ENCODE peak calls at places on chromosomes 13 and 19, in seven cellular contexts. B is keratinocyte, H is neural progenitor cell, E is SK-N-SH, R is GM23248, Y is fibroblast of lung, A is mesendoderm. O is an unnamed sample. For H3K79me2, the result is how much of the 10 kb centered on the place peaks cover.

GRCh38 chr13:53138369-53139036 is 109.9 kb downstream of the OLFM4 start:
- DNase-seq in B (no peak), H (no peak), E (no peak), R (peak), Y (no peak), A (peak), O (no peak)

GRCh38 chr19:29861575-29861974 is 49.8 kb downstream of the CCNE1 start:
- DNase-seq in B (no peak), H (no peak), E (no peak), R (no peak), Y (no peak), A (no peak), O (no peak)

GRCh38 chr19:12995596-12996541 is 594 bp downstream of the NFIX start:
- DNase-seq in B (no peak), H (no peak), E (peak), R (peak), Y (no peak), A (no peak), O (no peak)

GRCh38 chr13:42334329-42334706 is 62.4 kb downstream of the AKAP11 start:
- DNase-seq in B (no peak), H (no peak), E (no peak), R (no peak), Y (no peak), A (no peak), O (no peak)

GRCh38 chr13:78675112-78675511 is 16.2 kb upstream of the OBI1 start:
- DNase-seq in B (no peak), H (no peak), E (no peak), R (no peak), Y (no peak), A (no peak), O (no peak)

GRCh38 chr19:15841875-15842569 is 26.6 kb upstream of the OR10H1 start:
- DNase-seq in B (no peak), H (no peak), E (no peak), R (no peak), Y (no peak), A (no peak), O (no peak)

GRCh38 chr13:41418751-41419150 is 38.6 kb upstream of the RGCC start:
- DNase-seq in B (no peak), H (no peak), E (no peak), R (no peak), Y (no peak), A (no peak), O (no peak)

GRCh38 chr13:52809310-52809769 is 39.1 kb downstream of the PCDH8 start:
- DNase-seq in B (peak), H (peak), E (peak), R (peak), Y (peak), A (peak), O (peak)

GRCh38 chr13:27923794-27924528 is 4.2 kb downstream of the PDX1 start:
- DNase-seq in B (no peak), H (peak), E (no peak), R (no peak), Y (no peak), A (no peak), O (no peak)

GRCh38 chr13:37065893-37066526 is 6.5 kb upstream of the SUPT20H start:
- DNase-seq in B (no peak), H (no peak), E (no peak), R (no peak), Y (no peak), A (peak), O (no peak)

GRCh38 chr13:106507560-106508274 is 27.7 kb downstream of the EFNB2 start:
- DNase-seq in B (peak), H (peak), E (no peak), R (peak), Y (peak), A (peak), O (peak)

GRCh38 chr19:9917322-9917721 is 19.0 kb downstream of the OLFM2 start:
- DNase-seq in B (no peak), H (peak), E (peak), R (peak), Y (peak), A (peak), O (no peak)

GRCh38 chr13:32902898-32903297 is 113.3 kb upstream of the KL start:
- DNase-seq in B (no peak), H (peak), E (no peak), R (peak), Y (peak), A (peak), O (peak)

GRCh38 chr13:30730526-30730925 is 4.8 kb upstream of the ALOX5AP start:
- DNase-seq in B (no peak), H (peak), E (peak), R (no peak), Y (no peak), A (peak), O (no peak)

GRCh38 chr19:34556500-34556899 is 74.9 kb downstream of the WTIP start:
- DNase-seq in B (no peak), H (peak), E (no peak), R (peak), Y (no peak), A (peak), O (no peak)

GRCh38 chr19:10112895-10113591 is 1.6 kb downstream of the P2RY11 start:
- DNase-seq in B (no peak), H (peak), E (peak), R (peak), Y (peak), A (peak), O (no peak)

GRCh38 chr19:50932690-50933083 is 20.2 kb downstream of the KLK5 start:
- DNase-seq in B (no peak), H (no peak), E (no peak), R (no peak), Y (no peak), A (no peak), O (no peak)

GRCh38 chr19:36837902-36838783 is at the start of gene ZNF790:
- DNase-seq in B (no peak), H (peak), E (peak), R (peak), Y (peak), A (peak), O (peak)

GRCh38 chr13:34757441-34757840 is 184.6 kb upstream of the NBEA start:
- DNase-seq in B (no peak), H (no peak), E (no peak), R (no peak), Y (peak), A (no peak), O (peak)

GRCh38 chr19:52214241-52214640 is 24.4 kb downstream of the PPP2R1A start:
- DNase-seq in B (no peak), H (no peak), E (no peak), R (no peak), Y (peak), A (no peak), O (peak)

GRCh38 chr13:100461309-100462035 is 127.1 kb downstream of the GGACT start:
- DNase-seq in B (no peak), H (peak), E (no peak), R (no peak), Y (no peak), A (peak), O (no peak)

GRCh38 chr13:46609052-46609451 is 56.1 kb downstream of the LRCH1 start:
- DNase-seq in B (no peak), H (no peak), E (no peak), R (no peak), Y (no peak), A (no peak), O (no peak)

GRCh38 chr13:29817604-29818378 is 32.6 kb downstream of the UBL3 start:
- DNase-seq in B (no peak), H (no peak), E (peak), R (peak), Y (peak), A (no peak), O (peak)

GRCh38 chr13:114234266-114234644 is 442 bp upstream of the CDC16 start:
- DNase-seq in B (no peak), H (no peak), E (no peak), R (no peak), Y (no peak), A (no peak), O (no peak)

DNA sequence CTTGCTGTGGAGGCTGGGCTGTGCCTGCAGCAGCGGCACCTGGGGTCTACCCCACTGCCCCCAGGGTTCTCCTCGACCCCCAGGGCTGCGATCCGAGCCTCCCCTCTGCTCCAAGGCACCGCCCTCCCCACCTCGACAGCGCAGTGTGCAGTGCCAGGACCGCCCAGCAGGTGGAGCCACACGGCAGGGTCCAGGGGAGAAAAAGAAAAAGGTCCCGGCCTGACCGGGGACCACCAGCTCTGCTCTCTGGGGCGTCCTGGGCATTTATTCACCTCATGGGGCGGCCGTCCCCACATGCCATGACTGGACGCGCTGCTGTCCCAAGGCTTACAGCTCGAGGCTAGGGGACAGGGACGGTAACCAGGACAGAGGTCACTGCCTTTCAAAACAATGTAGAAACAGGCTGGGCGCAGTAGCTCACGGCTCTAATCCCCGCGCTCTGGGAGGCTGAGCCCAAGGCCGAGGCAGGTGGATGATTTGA is 10.6 kb downstream of the REXO1 start:
- DNase-seq in B (no peak), H (peak), E (peak), R (peak), Y (no peak), A (peak), O (no peak)
- H3K79me2 ChIP-seq in B (half or more), H (half or more), E (half or more), R (half or more), Y (half or more), A (under half), O (half or more)

GRCh38 chr19:45972944-45973525 is 630 bp downstream of the NOVA2 start:
- DNase-seq in B (no peak), H (peak), E (no peak), R (no peak), Y (no peak), A (no peak), O (no peak)

GRCh38 chr19:45972081-45972943 is 1.4 kb downstream of the NOVA2 start:
- DNase-seq in B (no peak), H (no peak), E (peak), R (no peak), Y (peak), A (no peak), O (no peak)

GRCh38 chr19:45975296-45975695 is 1.6 kb upstream of the NOVA2 start:
- DNase-seq in B (no peak), H (peak), E (no peak), R (no peak), Y (no peak), A (no peak), O (no peak)

GRCh38 chr19:45971260-45971902 is 2.3 kb downstream of the NOVA2 start:
- DNase-seq in B (no peak), H (no peak), E (no peak), R (no peak), Y (no peak), A (no peak), O (no peak)

GRCh38 chr19:45973564-45974338 is at the start of gene NOVA2:
- DNase-seq in B (no peak), H (peak), E (peak), R (peak), Y (peak), A (peak), O (peak)
- H3K79me2 ChIP-seq in B (under half), H (under half), E (under half), R (under half), Y (under half), A (under half), O (under half)

DNA sequence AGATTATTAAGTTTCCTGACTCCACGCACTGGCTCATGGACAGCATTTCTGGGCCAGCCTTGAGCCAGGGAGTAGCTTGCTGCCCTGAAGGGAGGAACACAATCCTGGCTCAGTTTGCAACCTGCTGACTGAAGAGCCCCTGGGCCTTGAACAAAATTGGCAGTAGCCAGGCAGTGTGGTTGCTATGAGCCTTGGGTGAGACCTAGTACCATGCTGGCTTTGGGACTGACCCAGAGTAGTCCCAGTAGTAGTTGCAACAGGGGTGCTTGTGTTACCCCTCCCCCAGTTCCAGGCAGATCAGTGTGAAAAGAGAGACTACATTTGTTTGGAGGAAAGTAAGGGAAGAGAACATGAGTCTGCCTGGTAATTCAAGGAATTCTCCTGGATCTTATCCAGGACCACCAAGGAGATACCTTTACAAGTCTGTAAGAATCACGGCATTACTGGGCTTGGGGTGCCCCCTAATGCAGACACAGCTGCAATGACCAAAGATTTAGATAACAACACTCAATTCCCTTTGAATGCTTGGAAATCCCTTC is 22.0 kb downstream of the ITGBL1 start:
- DNase-seq in B (no peak), H (peak), E (no peak), R (peak), Y (peak), A (peak), O (peak)
- H3K79me2 ChIP-seq in B (under half), H (under half), E (half or more), R (half or more), Y (under half), A (under half), O (under half)

GRCh38 chr19:47097396-47098217 is 16.0 kb downstream of the ZC3H4 start:
- DNase-seq in B (no peak), H (no peak), E (no peak), R (peak), Y (peak), A (no peak), O (peak)

GRCh38 chr19:47096721-47097120 is 16.9 kb downstream of the ZC3H4 start:
- DNase-seq in B (no peak), H (no peak), E (no peak), R (no peak), Y (no peak), A (no peak), O (no peak)

GRCh38 chr19:47094557-47095517 is 18.7 kb downstream of the ZC3H4 start:
- DNase-seq in B (no peak), H (no peak), E (no peak), R (peak), Y (peak), A (no peak), O (peak)

GRCh38 chr19:47093841-47094240 is 19.7 kb downstream of the ZC3H4 start:
- DNase-seq in B (no peak), H (no peak), E (no peak), R (peak), Y (no peak), A (no peak), O (no peak)

GRCh38 chr19:47095707-47096704 is 17.6 kb downstream of the ZC3H4 start:
- DNase-seq in B (no peak), H (no peak), E (no peak), R (peak), Y (peak), A (no peak), O (peak)
- H3K79me2 ChIP-seq in B (half or more), H (half or more), E (half or more), R (half or more), Y (half or more), A (half or more), O (half or more)